ENCODE peak calls at places on chromosomes 3 and 15, in ten cellular contexts. A is transverse colon; X is H9; W is adrenal gland; H is colonic mucosa; C is tibial nerve; Q is CD8-positive, alpha-beta T cell; N is thyroid gland; T is PC-9; S is gastrocnemius medialis. L is an unnamed sample. For H3K9me3 and H3K4me1, the result is how much of the 10 kb centered on the place peaks cover.

GRCh38 chr3:72163809-72164634 is 379.1 kb upstream of the PROK2 start:
- DNase-seq in H (no peak), A (peak), W (no peak), Q (no peak), T (no peak), N (no peak), S (no peak), C (no peak), X (no peak), L (no peak)

GRCh38 chr3:28595364-28595763 is 246.7 kb upstream of the AZI2 start:
- DNase-seq in C (no peak), W (no peak), S (no peak), Q (no peak), N (no peak), T (no peak), H (no peak), X (no peak), A (no peak), L (no peak)

GRCh38 chr15:68447209-68447608 is 15.2 kb upstream of the ITGA11 start:
- DNase-seq in H (no peak), N (no peak), Q (no peak), C (no peak), W (no peak), X (no peak), A (no peak), T (no peak), S (no peak), L (peak)

GRCh38 chr3:188510366-188510765 is 356.4 kb downstream of the LPP start:
- DNase-seq in W (no peak), T (no peak), Q (no peak), N (no peak), A (no peak), C (no peak), H (no peak), X (no peak), S (no peak), L (no peak)

GRCh38 chr3:132593241-132593949 is 3.7 kb upstream of the ACKR4 start:
- DNase-seq in N (no peak), W (no peak), H (no peak), A (no peak), C (no peak), X (no peak), Q (no peak), S (no peak), T (no peak), L (no peak)

GRCh38 chr15:90679959-90680358 is 37.2 kb upstream of the BLM start:
- DNase-seq in A (no peak), T (no peak), X (no peak), S (peak), N (no peak), C (peak), W (no peak), H (no peak), Q (no peak), L (no peak)

GRCh38 chr15:68484696-68485400 is 52.9 kb upstream of the ITGA11 start:
- DNase-seq in W (no peak), T (no peak), C (no peak), X (no peak), Q (no peak), A (no peak), H (no peak), S (peak), N (no peak), L (no peak)

GRCh38 chr15:90300541-90300940 is 35.1 kb downstream of the NGRN start:
- DNase-seq in S (no peak), N (no peak), Q (no peak), A (no peak), X (no peak), W (peak), T (no peak), C (no peak), H (no peak), L (no peak)

GRCh38 chr3:161644871-161645636 is 148.4 kb downstream of the OTOL1 start:
- DNase-seq in N (no peak), H (no peak), X (no peak), W (no peak), S (no peak), A (no peak), Q (no peak), C (peak), T (no peak), L (no peak)

GRCh38 chr15:84570164-84570692 is 30.6 kb upstream of the ZSCAN2 start:
- DNase-seq in T (peak), A (peak), N (peak), X (no peak), C (peak), W (peak), S (peak), Q (peak), H (peak), L (peak)

GRCh38 chr15:38038659-38039442 is 104.4 kb downstream of the TMCO5A start:
- DNase-seq in N (no peak), T (no peak), Q (no peak), S (no peak), X (no peak), C (no peak), W (no peak), H (no peak), A (no peak), L (no peak)

GRCh38 chr15:75159244-75159643 is 42.4 kb upstream of the C15orf39 start:
- DNase-seq in C (no peak), W (no peak), S (no peak), X (no peak), A (no peak), H (no peak), Q (no peak), N (no peak), T (no peak), L (no peak)

GRCh38 chr15:77851696-77852095 is 219.0 kb upstream of the LINGO1 start:
- DNase-seq in X (peak), W (no peak), S (no peak), N (peak), H (no peak), A (no peak), Q (no peak), C (no peak), T (no peak), L (no peak)

GRCh38 chr3:134464693-134465385 is 20.9 kb downstream of the ANAPC13 start:
- DNase-seq in H (no peak), S (no peak), Q (no peak), A (no peak), C (no peak), X (peak), N (no peak), T (no peak), W (no peak), L (no peak)

DNA sequence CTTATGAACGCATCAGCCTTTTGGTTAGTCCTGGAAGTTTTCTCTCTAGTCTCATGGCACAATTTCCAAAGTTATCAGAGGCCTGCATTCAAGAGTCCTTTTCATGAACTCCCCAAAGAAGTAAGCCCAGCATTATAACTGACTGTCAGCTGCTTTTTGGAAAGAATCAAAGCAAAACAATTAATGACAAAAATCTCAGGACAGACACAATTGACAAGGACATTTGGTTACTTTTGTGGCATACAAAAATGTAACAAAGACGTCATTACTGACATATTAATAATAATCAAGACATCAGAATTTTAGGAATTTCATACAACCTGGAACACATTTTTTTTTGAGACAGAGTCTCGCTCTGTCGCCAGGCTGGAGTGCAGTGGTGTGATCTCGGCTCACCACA is 21.2 kb downstream of the KATNBL1 start:
- DNase-seq in T (no peak), A (no peak), X (no peak), S (no peak), C (no peak), H (no peak), Q (no peak), N (no peak), W (no peak), L (no peak)
- H3K9me3 ChIP-seq in T (under half), A (under half), X (under half), S (under half), C (under half), H (under half), Q (under half), N (under half), W (under half), L (under half)

GRCh38 chr3:177751770-177752169 is 554.5 kb upstream of the TBL1XR1 start:
- DNase-seq in A (peak), X (no peak), T (no peak), H (no peak), C (no peak), W (no peak), N (peak), Q (no peak), S (no peak), L (no peak)

GRCh38 chr3:177750436-177750835 is 553.2 kb upstream of the TBL1XR1 start:
- DNase-seq in Q (no peak), T (no peak), X (no peak), N (no peak), A (no peak), C (no peak), W (no peak), H (no peak), S (no peak), L (no peak)

GRCh38 chr3:177752841-177753240 is 555.6 kb upstream of the TBL1XR1 start:
- DNase-seq in W (no peak), S (no peak), A (no peak), N (no peak), X (no peak), H (no peak), Q (no peak), T (no peak), C (no peak), L (no peak)

GRCh38 chr3:177746259-177747021 is 549.2 kb upstream of the TBL1XR1 start:
- DNase-seq in N (no peak), Q (no peak), A (no peak), S (no peak), T (no peak), C (no peak), W (no peak), X (no peak), H (no peak), L (no peak)

DNA sequence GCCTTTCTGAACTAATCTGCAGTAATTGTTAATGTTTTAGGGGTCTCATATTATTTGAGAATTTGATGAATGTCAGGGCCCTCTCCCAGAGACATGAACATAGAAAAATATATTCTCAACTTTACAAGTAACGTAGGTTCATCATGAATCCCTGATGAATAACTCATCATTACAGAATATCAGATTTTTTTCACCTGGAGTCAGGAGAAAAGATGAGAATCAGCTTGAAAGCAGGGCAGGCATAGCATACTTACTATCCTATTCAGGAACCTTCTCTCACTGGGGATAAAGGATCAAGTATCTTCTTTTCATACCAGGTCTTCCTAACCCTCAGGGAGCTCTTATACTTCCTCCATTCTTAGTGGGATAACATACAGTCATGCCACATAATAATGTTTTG is 552.6 kb upstream of the TBL1XR1 start:
- DNase-seq in X (no peak), S (no peak), W (no peak), N (no peak), A (no peak), H (no peak), T (no peak), Q (no peak), C (no peak), L (no peak)
- H3K4me1 ChIP-seq in X (under half), S (under half), W (under half), N (under half), A (under half), H (under half), T (under half), Q (under half), C (under half), L (under half)

GRCh38 chr3:13479332-13479581 is 849 bp upstream of the HDAC11 start:
- DNase-seq in N (peak), S (peak), C (no peak), Q (no peak), A (no peak), X (no peak), T (peak), H (peak), W (peak), L (no peak)

GRCh38 chr3:13482106-13482690 is 2.1 kb downstream of the HDAC11 start:
- DNase-seq in T (no peak), Q (no peak), A (no peak), W (peak), X (no peak), S (no peak), C (no peak), N (no peak), H (no peak), L (no peak)

GRCh38 chr3:13480340-13481318 is 523 bp downstream of the HDAC11 start:
- DNase-seq in C (no peak), H (peak), S (no peak), A (peak), X (peak), Q (peak), W (peak), T (no peak), N (peak), L (no peak)

GRCh38 chr3:13477946-13478345 is 2.2 kb upstream of the HDAC11 start:
- DNase-seq in H (no peak), N (no peak), C (no peak), X (no peak), T (no peak), A (no peak), S (no peak), Q (no peak), W (no peak), L (no peak)

DNA sequence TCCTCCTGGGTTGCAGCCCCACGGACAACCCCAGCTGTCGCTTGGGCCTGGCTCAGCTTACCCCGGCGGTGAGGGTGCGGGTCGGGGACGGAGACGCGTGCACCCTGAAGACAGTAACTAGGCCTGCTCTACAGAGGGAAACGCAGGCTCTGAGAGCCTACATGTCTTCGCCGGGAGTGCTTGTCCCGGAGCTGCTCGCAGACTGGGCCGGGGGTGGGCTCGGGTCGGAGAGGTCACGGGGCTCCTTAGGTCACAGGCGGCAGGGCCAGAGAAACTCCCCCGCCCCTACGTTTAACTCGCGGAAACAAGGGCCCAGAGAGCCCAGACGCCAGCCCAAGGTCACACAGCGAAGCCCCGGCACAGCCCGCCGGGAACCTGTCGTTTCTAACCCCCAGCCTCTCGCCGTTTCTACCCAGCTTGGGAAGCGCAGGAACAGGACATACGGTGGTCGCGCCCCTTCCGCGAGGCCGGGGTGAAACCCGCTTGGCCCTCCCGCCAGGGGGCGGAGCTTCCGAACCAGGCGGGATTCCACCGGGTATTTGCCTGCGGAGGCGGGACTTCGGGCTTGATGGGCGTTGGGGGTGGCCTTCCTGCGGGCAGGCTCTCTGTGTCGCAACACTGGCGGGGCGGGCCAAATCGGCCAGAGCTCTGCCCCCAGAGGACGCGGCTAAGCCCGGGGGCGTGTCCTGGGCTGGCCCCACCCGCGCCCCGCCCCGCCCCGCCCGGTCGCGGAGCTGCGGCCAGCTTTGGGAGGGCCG is at the start of gene HDAC11:
- DNase-seq in C (peak), A (peak), Q (peak), W (peak), X (peak), S (peak), N (peak), H (peak), T (peak), L (peak)
- TF ChIP-seq CTCF in C (peak), A (peak), Q (no peak), W (peak), X (no peak), S (peak), N (no peak), H (no peak), T (peak), L (no peak)

GRCh38 chr15:27422997-27423396 is 452.0 kb downstream of the GABRG3 start:
- DNase-seq in T (no peak), N (peak), W (no peak), X (no peak), S (no peak), Q (no peak), H (no peak), A (no peak), C (no peak), L (no peak)
- H3K9me3 ChIP-seq in T (under half), N (under half), W (under half), X (under half), S (under half), Q (under half), H (under half), A (under half), C (under half), L (under half)

L was measured in lung.